ENCODE peak calls at places on chromosomes 6 and 20, in four cellular contexts. H is ascending aorta, L is dorsolateral prefrontal cortex, Y is GM12864. O is an unnamed sample.

GRCh38 chr20:41205313-41205712 is 68.0 kb downstream of the PLCG1 start:
- DNase-seq in H (no peak), L (no peak), Y (no peak), O (no peak)

GRCh38 chr20:12595841-12596240 is 412.9 kb upstream of the SPTLC3 start:
- DNase-seq in Y (no peak), H (no peak), L (no peak), O (no peak)

GRCh38 chr20:33796907-33797544 is 14.1 kb upstream of the CHMP4B start:
- DNase-seq in L (no peak), H (no peak), Y (no peak), O (no peak)

GRCh38 chr20:62492711-62493110 is 16.9 kb upstream of the GATA5 start:
- DNase-seq in Y (no peak), L (no peak), H (no peak), O (no peak)

GRCh38 chr6:104483225-104483834 is 376.4 kb downstream of the HACE1 start:
- DNase-seq in Y (no peak), H (no peak), L (no peak), O (no peak)

GRCh38 chr6:169617562-169617961 is 84.3 kb downstream of the WDR27 start:
- DNase-seq in L (no peak), Y (no peak), H (no peak), O (no peak)

GRCh38 chr20:58688838-58689237 is 3.8 kb upstream of the NPEPL1 start:
- DNase-seq in H (no peak), L (no peak), Y (no peak), O (no peak)

GRCh38 chr6:100175814-100176275 is 181.8 kb upstream of the MCHR2 start:
- DNase-seq in L (no peak), H (no peak), Y (no peak), O (no peak)

GRCh38 chr20:10784337-10785183 is 110.8 kb upstream of the JAG1 start:
- DNase-seq in H (no peak), L (no peak), Y (no peak), O (no peak)

GRCh38 chr20:10540636-10541493 is 105.8 kb downstream of the SLX4IP start:
- DNase-seq in H (no peak), L (no peak), Y (no peak), O (no peak)

GRCh38 chr6:52503344-52503747 is 73.5 kb downstream of the TRAM2 start:
- DNase-seq in H (no peak), L (no peak), Y (no peak), O (no peak)
- TF ChIP-seq CTCF in H (no peak), L (no peak), Y (no peak), O (no peak)

GRCh38 chr20:25865715-25866656 is 169.3 kb upstream of the ZNF337 start:
- DNase-seq in L (peak), H (peak), Y (no peak), O (peak)

GRCh38 chr20:25860531-25861150 is 164.0 kb upstream of the ZNF337 start:
- DNase-seq in L (no peak), H (no peak), Y (no peak), O (no peak)

GRCh38 chr20:25864986-25865714 is 168.5 kb upstream of the ZNF337 start:
- DNase-seq in H (no peak), L (no peak), Y (no peak), O (no peak)

GRCh38 chr20:25864326-25864970 is 167.8 kb upstream of the ZNF337 start:
- DNase-seq in L (no peak), Y (no peak), H (no peak), O (no peak)

GRCh38 chr20:25863536-25864325 is 167.1 kb upstream of the ZNF337 start:
- DNase-seq in L (no peak), Y (no peak), H (no peak), O (no peak)
- H3K4me3 ChIP-seq in L (peak), Y (peak), H (peak), O (peak)

DNA sequence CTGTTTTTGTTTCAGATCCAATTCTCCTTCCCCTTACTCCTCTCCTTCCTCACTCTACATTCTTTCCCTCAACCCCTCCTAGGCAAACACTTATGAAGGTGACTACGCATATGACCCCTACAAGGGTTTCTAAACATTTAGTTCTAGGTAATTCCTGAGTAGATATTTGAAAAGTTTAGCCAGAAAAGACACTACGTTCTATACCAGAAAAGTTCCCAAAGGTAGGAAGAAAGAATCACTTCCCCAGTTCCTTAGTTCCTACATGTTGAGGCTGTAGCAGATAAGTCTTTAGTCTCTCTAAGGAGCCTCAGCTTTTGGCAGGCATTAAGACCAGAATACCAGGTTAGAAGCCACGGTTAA is 11.6 kb downstream of the POU3F2 start:
- DNase-seq in Y (no peak), L (no peak), H (no peak), O (no peak)
- TF ChIP-seq CTCF in Y (no peak), L (no peak), H (no peak), O (no peak)

GRCh38 chr6:137975058-137975940 is 108.2 kb downstream of the TNFAIP3 start:
- DNase-seq in H (no peak), Y (no peak), L (no peak), O (peak)
- H3K4me3 ChIP-seq in H (no peak), Y (no peak), L (no peak), O (peak)

DNA sequence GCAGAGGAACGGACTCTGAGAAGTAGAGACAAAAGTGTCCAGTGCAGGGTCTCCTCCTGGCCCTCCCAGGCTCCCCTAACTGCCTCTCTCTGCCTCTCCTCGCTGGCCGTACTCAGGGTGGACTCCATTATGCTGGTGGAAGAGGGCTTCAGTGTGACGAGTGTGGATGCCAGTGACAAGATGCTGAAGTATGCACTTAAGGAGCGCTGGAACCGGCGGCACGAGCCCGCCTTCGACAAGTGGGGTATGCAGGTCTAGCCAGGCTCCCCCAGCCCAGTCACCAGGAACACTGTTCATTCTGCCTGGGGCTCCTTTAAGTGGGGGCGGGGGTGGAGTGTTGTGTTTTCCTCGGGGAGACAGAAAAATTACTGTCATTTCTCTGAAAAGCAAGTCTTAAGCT is 1.5 kb downstream of the GNMT start:
- DNase-seq in L (no peak), H (no peak), Y (no peak), O (no peak)
- TF ChIP-seq CTCF in L (no peak), H (no peak), Y (no peak), O (no peak)

GRCh38 chr6:87151471-87151785 is 3.9 kb upstream of the ZNF292 start:
- DNase-seq in H (no peak), L (no peak), Y (no peak), O (no peak)
- H3K4me3 ChIP-seq in H (peak), L (peak), Y (peak), O (peak)

GRCh38 chr6:15313367-15313766 is 67.5 kb downstream of the JARID2 start:
- DNase-seq in H (no peak), L (peak), Y (no peak), O (peak)

GRCh38 chr6:15317251-15317650 is 71.4 kb downstream of the JARID2 start:
- DNase-seq in Y (no peak), H (no peak), L (no peak), O (no peak)

GRCh38 chr6:15317934-15318902 is 72.3 kb downstream of the JARID2 start:
- DNase-seq in Y (no peak), H (no peak), L (no peak), O (no peak)

GRCh38 chr6:15319677-15320076 is 73.8 kb downstream of the JARID2 start:
- DNase-seq in Y (no peak), L (no peak), H (no peak), O (no peak)

GRCh38 chr6:15316754-15317153 is 70.9 kb downstream of the JARID2 start:
- DNase-seq in H (no peak), Y (no peak), L (no peak), O (no peak)
- TF ChIP-seq CTCF in H (no peak), Y (no peak), L (no peak), O (no peak)

GRCh38 chr20:56094228-56094627 is 88.9 kb upstream of the CBLN4 start:
- DNase-seq in L (no peak), H (no peak), Y (no peak), O (no peak)

GRCh38 chr20:56091635-56092180 is 86.4 kb upstream of the CBLN4 start:
- DNase-seq in L (no peak), H (no peak), Y (no peak), O (no peak)

DNA sequence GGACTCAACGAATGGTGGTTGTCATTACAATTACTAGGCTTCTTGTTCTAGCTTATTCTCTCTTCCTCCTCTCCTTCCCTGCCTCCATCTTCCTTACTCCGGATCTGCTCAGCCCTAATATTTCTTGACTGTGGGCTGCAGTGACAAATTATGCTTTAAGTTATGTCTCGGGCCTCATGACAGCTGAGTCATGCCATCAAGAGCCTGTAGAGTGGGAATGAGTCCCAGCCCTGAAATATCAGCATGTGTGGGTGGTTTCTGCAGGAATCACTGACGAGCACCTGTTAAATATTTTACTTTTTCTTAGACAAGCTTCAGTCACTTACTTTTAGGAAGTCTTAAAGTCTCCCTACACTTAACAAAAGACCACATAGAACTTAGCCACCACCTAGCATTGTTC is 83.1 kb upstream of the CBLN4 start:
- DNase-seq in Y (no peak), H (no peak), L (no peak), O (no peak)
- H3K4me3 ChIP-seq in Y (no peak), H (no peak), L (no peak), O (no peak)

GRCh38 chr6:17470209-17470952 is 77.0 kb downstream of the CAP2 start:
- DNase-seq in Y (no peak), L (no peak), H (no peak), O (no peak)

GRCh38 chr6:17473554-17473953 is 80.2 kb downstream of the CAP2 start:
- DNase-seq in H (no peak), Y (no peak), L (no peak), O (no peak)

GRCh38 chr6:17472653-17473183 is 79.3 kb downstream of the CAP2 start:
- DNase-seq in H (no peak), Y (no peak), L (no peak), O (no peak)

GRCh38 chr6:17469006-17469972 is 75.9 kb downstream of the CAP2 start:
- DNase-seq in Y (no peak), H (no peak), L (no peak), O (no peak)

GRCh38 chr6:17470953-17471335 is 77.5 kb downstream of the CAP2 start:
- DNase-seq in Y (no peak), H (no peak), L (no peak), O (no peak)
- TF ChIP-seq CTCF in Y (no peak), H (no peak), L (no peak), O (no peak)

DNA sequence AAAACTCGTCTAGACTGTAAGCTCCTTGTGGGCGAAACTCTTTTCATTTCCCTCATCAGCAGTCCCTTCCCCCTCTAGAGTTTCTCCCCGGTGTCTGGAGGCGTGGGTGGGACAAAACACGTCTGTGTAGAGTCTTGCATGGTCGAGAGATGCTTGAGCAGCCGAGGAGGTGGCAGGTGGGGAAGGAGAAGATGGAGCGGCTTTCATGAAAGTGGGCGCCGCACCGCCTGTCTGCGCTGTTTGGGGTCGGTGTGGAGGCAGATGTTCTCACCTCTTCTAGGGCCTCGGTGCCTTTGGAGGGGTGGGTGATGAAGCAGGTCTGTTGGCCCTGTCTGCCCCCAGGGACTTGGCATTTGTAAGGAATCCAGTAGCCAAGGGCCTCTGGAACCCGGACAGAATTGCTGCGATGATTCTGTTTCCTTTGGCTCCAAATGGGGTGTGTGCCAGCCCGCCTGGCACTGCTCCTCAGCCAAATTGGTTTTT is 1.2 kb downstream of the BRPF3 start:
- DNase-seq in Y (no peak), L (no peak), H (no peak), O (peak)
- H3K4me3 ChIP-seq in Y (peak), L (peak), H (peak), O (peak)